ENCODE peak calls at places on chromosomes 6 and 20, in ten cellular contexts. E is neural crest cell; Q is nephron progenitor cell; R is GM03348; G is dermis blood vessel endothelial cell; I is NCI-H345; J is activated gamma-delta T cell treated with Interleukin-2 at 50 U/mL for 16 hours; X is activated naive CD4-positive, alpha-beta T cell; V is suprapubic skin; T is effector memory CD4-positive, alpha-beta T cell. L is an unnamed sample.

GRCh38 chr6:33847078-33847477 is 43.3 kb upstream of the MLN start:
- DNase-seq in E (no peak), Q (no peak), R (no peak), G (no peak), I (no peak), J (no peak), X (no peak), V (no peak), T (no peak), L (no peak)

GRCh38 chr6:150255840-150256239 is 113.0 kb upstream of the IYD start:
- DNase-seq in E (no peak), Q (no peak), R (no peak), G (no peak), I (no peak), J (no peak), X (no peak), V (no peak), T (no peak), L (no peak)

GRCh38 chr20:35467339-35468224 is 12.2 kb downstream of the CEP250 start:
- DNase-seq in E (no peak), Q (peak), R (peak), G (peak), I (no peak), J (no peak), X (no peak), V (no peak), T (no peak), L (no peak)

GRCh38 chr20:59122377-59122932 is 41.2 kb upstream of the ZNF831 start:
- DNase-seq in E (no peak), Q (no peak), R (no peak), G (no peak), I (no peak), J (no peak), X (no peak), V (no peak), T (no peak), L (no peak)

GRCh38 chr6:82131441-82131840 is 116.1 kb downstream of the IBTK start:
- DNase-seq in E (no peak), Q (no peak), R (no peak), G (no peak), I (no peak), J (no peak), X (no peak), V (no peak), T (no peak), L (no peak)

GRCh38 chr20:62821726-62822210 is 4.9 kb downstream of the COL9A3 start:
- DNase-seq in E (no peak), Q (no peak), R (no peak), G (no peak), I (no peak), J (no peak), X (no peak), V (no peak), T (no peak), L (no peak)

GRCh38 chr6:42046491-42047219 is 3.7 kb upstream of the TAF8 start:
- DNase-seq in E (no peak), Q (no peak), R (no peak), G (peak), I (no peak), J (no peak), X (no peak), V (no peak), T (no peak), L (no peak)

GRCh38 chr6:150267686-150268561 is 100.9 kb upstream of the IYD start:
- DNase-seq in E (no peak), Q (no peak), R (peak), G (no peak), I (no peak), J (no peak), X (no peak), V (peak), T (no peak), L (no peak)

GRCh38 chr20:38098952-38099351 is 65.4 kb downstream of the RPRD1B start:
- DNase-seq in E (no peak), Q (no peak), R (no peak), G (peak), I (no peak), J (no peak), X (no peak), V (no peak), T (no peak), L (no peak)

GRCh38 chr6:46366190-46366900 is 124.9 kb downstream of the RCAN2 start:
- DNase-seq in E (no peak), Q (no peak), R (no peak), G (no peak), I (no peak), J (no peak), X (no peak), V (no peak), T (no peak), L (no peak)

GRCh38 chr6:35229304-35229703 is 15.5 kb downstream of the SCUBE3 start:
- DNase-seq in E (no peak), Q (no peak), R (no peak), G (no peak), I (no peak), J (no peak), X (no peak), V (no peak), T (no peak), L (no peak)

GRCh38 chr6:144885817-144886216 is 600.7 kb downstream of the UTRN start:
- DNase-seq in E (no peak), Q (no peak), R (no peak), G (no peak), I (no peak), J (no peak), X (no peak), V (no peak), T (no peak), L (no peak)

GRCh38 chr6:71349395-71349794 is 60.8 kb downstream of the OGFRL1 start:
- DNase-seq in E (no peak), Q (no peak), R (peak), G (peak), I (no peak), J (no peak), X (no peak), V (no peak), T (no peak), L (no peak)